ENCODE peak calls at places on chromosomes 3 and 15, in eight cellular contexts. R is HCT116, K is mesendoderm, E is GM23248, L is body of pancreas, F is breast epithelium, I is neuronal stem cell, Q is hepatocyte. N is an unnamed sample.

GRCh38 chr3:155658669-155659068 is 86.2 kb downstream of the PLCH1 start:
- DNase-seq in R (no peak), K (no peak), E (no peak), L (no peak), F (no peak), I (no peak), Q (no peak), N (no peak)

GRCh38 chr3:105967117-105967516 is 98.3 kb upstream of the CBLB start:
- DNase-seq in R (no peak), K (no peak), E (peak; percentile 21), L (no peak), F (no peak), I (no peak), Q (peak; percentile 18), N (no peak)

GRCh38 chr3:181239456-181239855 is 249.9 kb upstream of the DNAJC19 start:
- DNase-seq in R (no peak), K (no peak), E (no peak), L (no peak), F (no peak), I (no peak), Q (no peak), N (no peak)

GRCh38 chr3:50227390-50228183 is 8.4 kb upstream of the GNAI2 start:
- DNase-seq in R (peak; percentile 95), K (peak; percentile 97), E (peak; percentile 96), L (peak; percentile 93), F (peak; percentile 93), I (peak; percentile 89), Q (peak; percentile 98), N (peak; percentile 94)

GRCh38 chr3:58746758-58747157 is 80.2 kb upstream of the FAM3D start:
- DNase-seq in R (no peak), K (no peak), E (no peak), L (no peak), F (no peak), I (no peak), Q (no peak), N (no peak)

GRCh38 chr3:140391041-140391440 is 286.8 kb upstream of the TRIM42 start:
- DNase-seq in R (no peak), K (peak; percentile 23), E (no peak), L (no peak), F (no peak), I (no peak), Q (no peak), N (no peak)

GRCh38 chr15:93900476-93901400 is 330.6 kb upstream of the MCTP2 start:
- DNase-seq in R (no peak), K (no peak), E (no peak), L (no peak), F (no peak), I (no peak), Q (no peak), N (peak; percentile 77)

GRCh38 chr3:197204729-197205128 is 93.7 kb downstream of the DLG1 start:
- DNase-seq in R (no peak), K (no peak), E (no peak), L (no peak), F (no peak), I (no peak), Q (no peak), N (no peak)

GRCh38 chr3:87288486-87288885 is 12.1 kb upstream of the POU1F1 start:
- DNase-seq in R (no peak), K (no peak), E (no peak), L (no peak), F (no peak), I (no peak), Q (no peak), N (no peak)

GRCh38 chr15:40891810-40892448 is 2.3 kb upstream of the VPS18 start:
- DNase-seq in R (peak; percentile 53), K (peak; percentile 54), E (peak; percentile 73), L (peak; percentile 68), F (no peak), I (no peak), Q (peak; percentile 81), N (no peak)

GRCh38 chr15:90497912-90498311 is 31.8 kb upstream of the CRTC3 start:
- DNase-seq in R (no peak), K (no peak), E (no peak), L (no peak), F (no peak), I (no peak), Q (peak; percentile 64), N (no peak)

GRCh38 chr15:97991972-97992541 is 31.6 kb downstream of the ARRDC4 start:
- DNase-seq in R (no peak), K (no peak), E (no peak), L (peak; percentile 59), F (no peak), I (no peak), Q (no peak), N (no peak)
- H3K4me1 ChIP-seq in R (no peaks in the 10 kb centered on the region), K (no peaks in the 10 kb centered on the region), E (peaks cover 13% of the 10 kb centered on the region), L (peaks cover 47% of the 10 kb centered on the region), F (no peaks in the 10 kb centered on the region), I (no peaks in the 10 kb centered on the region), Q (peaks cover 4% of the 10 kb centered on the region), N (peaks cover 16% of the 10 kb centered on the region)

DNA sequence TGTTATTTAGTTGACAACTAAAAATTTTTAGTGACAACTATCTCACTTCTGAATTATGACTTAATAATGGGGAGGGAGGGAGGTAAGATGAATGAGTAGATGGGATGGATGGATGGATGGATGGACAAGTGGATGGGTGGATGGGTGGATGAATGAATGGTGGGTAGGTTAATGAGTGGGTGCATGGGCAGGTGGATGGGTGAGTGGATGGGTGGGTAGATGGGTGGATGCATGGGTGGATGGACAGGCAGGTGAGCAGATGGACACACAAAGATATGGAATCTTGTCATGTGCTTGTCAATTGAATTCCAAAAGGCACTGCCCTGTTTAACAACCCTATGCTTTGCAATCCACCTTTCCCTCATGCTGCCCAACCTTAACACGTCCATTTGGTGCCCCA is 41.5 kb downstream of the KLHL25 start:
- DNase-seq in R (no peak), K (no peak), E (no peak), L (no peak), F (peak; percentile 14), I (no peak), Q (no peak), N (no peak)
- H3K27ac ChIP-seq in R (no peak overlapping the region), K (no peak overlapping the region), E (no peak overlapping the region), L (no peak overlapping the region), F (peak overlapping the region; percentile 40), I (no peak overlapping the region), Q (no peak overlapping the region), N (no peak overlapping the region)

GRCh38 chr15:28945626-28946215 is 59.9 kb downstream of the APBA2 start:
- DNase-seq in R (no peak), K (no peak), E (no peak), L (peak; percentile 1), F (no peak), I (no peak), Q (no peak), N (no peak)
- H3K4me1 ChIP-seq in R (no peaks in the 10 kb centered on the region), K (no peaks in the 10 kb centered on the region), E (no peaks in the 10 kb centered on the region), L (no peaks in the 10 kb centered on the region), F (no peaks in the 10 kb centered on the region), I (no peaks in the 10 kb centered on the region), Q (no peaks in the 10 kb centered on the region), N (no peaks in the 10 kb centered on the region)

GRCh38 chr15:25735550-25736384 is 127.4 kb downstream of the ATP10A start:
- DNase-seq in R (no peak), K (no peak), E (no peak), L (no peak), F (no peak), I (no peak), Q (no peak), N (no peak)
- H3K27ac ChIP-seq in R (no peak overlapping the region), K (no peak overlapping the region), E (no peak overlapping the region), L (no peak overlapping the region), F (no peak overlapping the region), I (no peak overlapping the region), Q (no peak overlapping the region), N (no peak overlapping the region)

DNA sequence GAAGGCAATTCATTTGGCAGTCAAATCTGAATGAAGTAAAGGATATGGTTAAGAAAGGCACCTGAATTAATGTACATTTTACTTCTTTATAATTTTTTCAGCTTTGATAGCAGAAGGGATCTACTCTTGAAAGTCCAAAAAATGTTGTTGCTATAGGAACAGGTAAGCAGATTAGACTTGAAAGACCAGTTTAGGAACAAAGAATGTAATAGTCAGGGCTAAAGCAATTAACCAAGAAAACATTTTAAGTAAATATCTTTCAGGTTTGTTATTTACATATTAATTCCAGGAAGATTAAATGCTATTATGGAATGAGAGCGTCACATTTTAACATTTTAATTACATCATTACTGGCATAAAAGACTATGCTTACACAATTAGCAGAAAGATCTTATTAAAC is 1.1 kb downstream of the ATP13A4 start:
- DNase-seq in R (no peak), K (no peak), E (no peak), L (no peak), F (no peak), I (no peak), Q (no peak), N (no peak)
- H3K4me1 ChIP-seq in R (no peaks in the 10 kb centered on the region), K (no peaks in the 10 kb centered on the region), E (no peaks in the 10 kb centered on the region), L (peaks cover 18% of the 10 kb centered on the region), F (no peaks in the 10 kb centered on the region), I (peaks cover 6% of the 10 kb centered on the region), Q (peaks cover 5% of the 10 kb centered on the region), N (peaks cover 3% of the 10 kb centered on the region)

GRCh38 chr3:71503525-71504249 is 79.8 kb downstream of the FOXP1 start:
- DNase-seq in R (no peak), K (no peak), E (peak; percentile 95), L (no peak), F (no peak), I (no peak), Q (no peak), N (no peak)
- H3K27ac ChIP-seq in R (no peak overlapping the region), K (no peak overlapping the region), E (peak overlapping the region; percentile 96), L (no peak overlapping the region), F (peak overlapping the region; percentile 72), I (no peak overlapping the region), Q (no peak overlapping the region), N (peak overlapping the region; percentile 10)

GRCh38 chr3:195162033-195162669 is 108.8 kb downstream of the XXYLT1 start:
- DNase-seq in R (no peak), K (no peak), E (no peak), L (peak; percentile 21), F (no peak), I (no peak), Q (no peak), N (no peak)

GRCh38 chr3:195160908-195161434 is 110.0 kb downstream of the XXYLT1 start:
- DNase-seq in R (no peak), K (no peak), E (no peak), L (no peak), F (no peak), I (no peak), Q (no peak), N (no peak)

GRCh38 chr3:195159117-195159818 is 111.7 kb downstream of the XXYLT1 start:
- DNase-seq in R (no peak), K (no peak), E (no peak), L (no peak), F (no peak), I (no peak), Q (no peak), N (no peak)

GRCh38 chr3:195160257-195160898 is 110.6 kb downstream of the XXYLT1 start:
- DNase-seq in R (no peak), K (peak; percentile 91), E (peak; percentile 67), L (no peak), F (no peak), I (no peak), Q (peak; percentile 37), N (no peak)

GRCh38 chr3:195159819-195160175 is 111.2 kb downstream of the XXYLT1 start:
- DNase-seq in R (no peak), K (no peak), E (peak; percentile 76), L (no peak), F (no peak), I (no peak), Q (no peak), N (no peak)
- H3K4me1 ChIP-seq in R (no peaks in the 10 kb centered on the region), K (peaks cover 7% of the 10 kb centered on the region), E (peaks cover 19% of the 10 kb centered on the region), L (peaks cover 31% of the 10 kb centered on the region), F (peaks cover 3% of the 10 kb centered on the region), I (peaks cover 17% of the 10 kb centered on the region), Q (peaks cover 35% of the 10 kb centered on the region), N (peaks cover 45% of the 10 kb centered on the region)